ENCODE peak calls at places on chromosomes 2 and 18, in eight cellular contexts. S, U, D, Q, I, T, G and N are unnamed samples.

GRCh38 chr2:38164881-38165280 is 88.9 kb upstream of the CYP1B1 start:
- DNase-seq in S (no peak), U (no peak), D (no peak), Q (no peak), I (no peak), T (peak), G (no peak), N (no peak)

GRCh38 chr2:1626271-1626681 is 118.0 kb downstream of the PXDN start:
- DNase-seq in S (no peak), U (peak), D (no peak), Q (no peak), I (no peak), T (no peak), G (no peak), N (peak)

GRCh38 chr2:71608441-71608840 is 155.1 kb downstream of the DYSF start:
- DNase-seq in S (no peak), U (no peak), D (no peak), Q (no peak), I (no peak), T (no peak), G (no peak), N (no peak)

GRCh38 chr18:49884465-49884864 is 71.1 kb upstream of the ACAA2 start:
- DNase-seq in S (no peak), U (no peak), D (no peak), Q (no peak), I (no peak), T (no peak), G (no peak), N (no peak)

GRCh38 chr18:23908827-23909226 is 105.7 kb upstream of the TTC39C start:
- DNase-seq in S (no peak), U (no peak), D (no peak), Q (no peak), I (no peak), T (no peak), G (no peak), N (no peak)

GRCh38 chr18:47560693-47561092 is 309.2 kb upstream of the SKOR2 start:
- DNase-seq in S (no peak), U (no peak), D (no peak), Q (no peak), I (no peak), T (no peak), G (no peak), N (no peak)

GRCh38 chr2:131016826-131017596 is 76.2 kb downstream of the FAM168B start:
- DNase-seq in S (no peak), U (no peak), D (no peak), Q (no peak), I (peak), T (no peak), G (no peak), N (no peak)

GRCh38 chr2:164953279-164953678 is 2.0 kb downstream of the SLC38A11 start:
- DNase-seq in S (no peak), U (no peak), D (no peak), Q (no peak), I (no peak), T (no peak), G (no peak), N (no peak)

GRCh38 chr2:196112408-196113039 is 43.9 kb upstream of the DNAH7 start:
- DNase-seq in S (no peak), U (peak), D (no peak), Q (no peak), I (peak), T (peak), G (no peak), N (no peak)

GRCh38 chr2:96353032-96353561 is 17.5 kb downstream of the NCAPH start:
- DNase-seq in S (no peak), U (peak), D (no peak), Q (peak), I (no peak), T (no peak), G (no peak), N (peak)

GRCh38 chr2:43198263-43198662 is 28.1 kb downstream of the ZFP36L2 start:
- DNase-seq in S (no peak), U (no peak), D (no peak), Q (no peak), I (no peak), T (no peak), G (no peak), N (no peak)

GRCh38 chr2:55155764-55156221 is 76.3 kb downstream of the CLHC1 start:
- DNase-seq in S (no peak), U (no peak), D (no peak), Q (no peak), I (no peak), T (no peak), G (no peak), N (no peak)

GRCh38 chr2:74919827-74920226 is 38.6 kb upstream of the POLE4 start:
- DNase-seq in S (peak), U (peak), D (peak), Q (no peak), I (peak), T (peak), G (peak), N (peak)

GRCh38 chr2:176407711-176408110 is 138.5 kb downstream of the MTX2 start:
- DNase-seq in S (no peak), U (no peak), D (no peak), Q (no peak), I (no peak), T (peak), G (no peak), N (no peak)

GRCh38 chr2:193627187-193627917 is 1432.6 kb upstream of the TMEFF2 start:
- DNase-seq in S (no peak), U (no peak), D (no peak), Q (no peak), I (no peak), T (no peak), G (no peak), N (no peak)

GRCh38 chr2:68709421-68709911 is 25.1 kb upstream of the ARHGAP25 start:
- DNase-seq in S (no peak), U (peak), D (no peak), Q (no peak), I (peak), T (peak), G (no peak), N (peak)

GRCh38 chr2:240298316-240298790 is 137.1 kb upstream of the GPC1 start:
- DNase-seq in S (no peak), U (no peak), D (no peak), Q (no peak), I (no peak), T (no peak), G (no peak), N (no peak)

GRCh38 chr18:6357668-6358067 is 57.0 kb downstream of the L3MBTL4 start:
- DNase-seq in S (no peak), U (no peak), D (no peak), Q (no peak), I (no peak), T (no peak), G (no peak), N (no peak)

GRCh38 chr2:134539946-134540345 is 178.9 kb downstream of the TMEM163 start:
- DNase-seq in S (no peak), U (no peak), D (no peak), Q (no peak), I (no peak), T (no peak), G (no peak), N (no peak)

GRCh38 chr2:239926587-239927234 is 98.4 kb downstream of the NDUFA10 start:
- DNase-seq in S (no peak), U (no peak), D (no peak), Q (no peak), I (no peak), T (no peak), G (no peak), N (no peak)